ENCODE peak calls at places on chromosomes 13 and 19, in four cellular contexts. F is foreskin fibroblast, B is A549, J is omental fat pad. X is an unnamed sample.

GRCh38 chr13:43023244-43023931 is at the start of gene DNAJC15:
- DNase-seq in F (peak; percentile 83), B (no peak), J (peak; percentile 58), X (peak; percentile 83)

GRCh38 chr19:33306191-33306590 is 3.9 kb upstream of the CEBPA start:
- DNase-seq in F (no peak), B (no peak), J (no peak), X (no peak)

GRCh38 chr13:111853766-111854165 is 213.2 kb upstream of the SOX1 start:
- DNase-seq in F (no peak), B (no peak), J (no peak), X (no peak)

GRCh38 chr19:45215391-45216191 is 29.6 kb downstream of the EXOC3L2 start:
- DNase-seq in F (no peak), B (no peak), J (no peak), X (no peak)

GRCh38 chr13:113299951-113300350 is 2.9 kb downstream of the LAMP1 start:
- DNase-seq in F (no peak), B (no peak), J (no peak), X (peak; percentile 57)

GRCh38 chr19:44176590-44176989 is 11.7 kb downstream of the ZNF226 start:
- DNase-seq in F (no peak), B (no peak), J (no peak), X (no peak)

GRCh38 chr13:60590775-60591174 is 193.8 kb downstream of the TDRD3 start:
- DNase-seq in F (no peak), B (no peak), J (no peak), X (no peak)

GRCh38 chr13:46964789-46965527 is 68.1 kb upstream of the HTR2A start:
- DNase-seq in F (peak; percentile 77), B (no peak), J (no peak), X (no peak)

GRCh38 chr19:18446811-18447359 is 9.0 kb upstream of the ISYNA1 start:
- DNase-seq in F (no peak), B (no peak), J (no peak), X (peak; percentile 76)

GRCh38 chr19:41746593-41747227 is 8.6 kb upstream of the CEACAM6 start:
- DNase-seq in F (peak; percentile 23), B (peak; percentile 84), J (no peak), X (peak; percentile 76)

GRCh38 chr13:45040626-45041025 is 51.3 kb downstream of the GPALPP1 start:
- DNase-seq in F (no peak), B (no peak), J (no peak), X (no peak)

GRCh38 chr19:13262450-13262849 is 112.2 kb downstream of the IER2 start:
- DNase-seq in F (peak; percentile 33), B (peak; percentile 43), J (no peak), X (peak; percentile 43)

GRCh38 chr19:4967738-4968461 is 1.0 kb upstream of the KDM4B start:
- DNase-seq in F (peak; percentile 33), B (no peak), J (no peak), X (no peak)

GRCh38 chr19:355134-355533 is 10.5 kb upstream of the MIER2 start:
- DNase-seq in F (no peak), B (no peak), J (no peak), X (no peak)

GRCh38 chr19:54100560-54100959 is at the start of gene OSCAR:
- DNase-seq in F (no peak), B (no peak), J (no peak), X (no peak)

GRCh38 chr13:86569974-86570373 is 770.8 kb upstream of the SLITRK6 start:
- DNase-seq in F (no peak), B (no peak), J (no peak), X (no peak)

GRCh38 chr19:14407889-14408640 is 11.1 kb downstream of the DDX39A start:
- DNase-seq in F (no peak), B (no peak), J (no peak), X (no peak)

GRCh38 chr19:30631035-30631375 is 258.8 kb downstream of the ZNF536 start:
- DNase-seq in F (no peak), B (no peak), J (no peak), X (no peak)

GRCh38 chr13:62418872-62419271 is 1003.2 kb upstream of the PCDH20 start:
- DNase-seq in F (no peak), B (no peak), J (no peak), X (no peak)

GRCh38 chr19:13053761-13054604 is 48.7 kb downstream of the LYL1 start:
- DNase-seq in F (peak; percentile 97), B (no peak), J (peak; percentile 44), X (peak; percentile 63)

GRCh38 chr13:99656843-99657506 is 155.7 kb downstream of the TM9SF2 start:
- DNase-seq in F (no peak), B (no peak), J (no peak), X (no peak)

GRCh38 chr13:76799696-76800095 is 86.5 kb downstream of the KCTD12 start:
- DNase-seq in F (no peak), B (no peak), J (no peak), X (no peak)

DNA sequence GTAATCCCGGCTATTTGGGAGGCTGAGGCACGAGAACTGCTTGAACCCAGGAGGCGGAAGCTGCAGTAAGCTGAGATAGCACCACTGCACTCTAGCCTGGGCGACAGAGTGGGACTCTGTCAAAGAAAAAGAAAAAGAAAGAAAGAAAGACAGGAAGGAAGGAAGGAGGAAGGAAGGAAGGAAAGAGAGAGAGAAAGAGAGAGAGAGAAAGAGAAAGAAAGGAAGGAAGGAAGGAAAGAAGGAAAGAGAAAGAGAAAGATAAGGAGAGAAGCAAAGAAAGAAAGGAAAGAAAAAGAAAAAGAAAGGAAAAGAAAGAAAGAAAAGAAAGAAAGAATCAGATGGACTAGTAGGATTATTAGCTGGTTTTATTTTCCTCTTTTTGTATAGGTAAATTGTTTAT is 22.8 kb downstream of the ZNF541 start:
- DNase-seq in F (no peak), B (no peak), J (no peak), X (no peak)
- TF ChIP-seq CTCF in F (no peak), B (no peak), J (no peak), X (no peak)

GRCh38 chr13:25886438-25887214 is 165.2 kb downstream of the SHISA2 start:
- DNase-seq in F (peak; percentile 8), B (no peak), J (no peak), X (no peak)
- TF ChIP-seq CTCF in F (no peak), B (no peak), J (no peak), X (no peak)

GRCh38 chr13:84570831-84571230 is 688.6 kb upstream of the SLITRK1 start:
- DNase-seq in F (peak; percentile 2), B (no peak), J (no peak), X (no peak)

GRCh38 chr13:84571264-84571663 is 689.0 kb upstream of the SLITRK1 start:
- DNase-seq in F (no peak), B (no peak), J (no peak), X (no peak)

GRCh38 chr13:84574851-84575250 is 692.6 kb upstream of the SLITRK1 start:
- DNase-seq in F (peak; percentile 4), B (no peak), J (no peak), X (no peak)
- TF ChIP-seq CTCF in F (peak; percentile 18), B (no peak), J (no peak), X (peak; percentile 17)

DNA sequence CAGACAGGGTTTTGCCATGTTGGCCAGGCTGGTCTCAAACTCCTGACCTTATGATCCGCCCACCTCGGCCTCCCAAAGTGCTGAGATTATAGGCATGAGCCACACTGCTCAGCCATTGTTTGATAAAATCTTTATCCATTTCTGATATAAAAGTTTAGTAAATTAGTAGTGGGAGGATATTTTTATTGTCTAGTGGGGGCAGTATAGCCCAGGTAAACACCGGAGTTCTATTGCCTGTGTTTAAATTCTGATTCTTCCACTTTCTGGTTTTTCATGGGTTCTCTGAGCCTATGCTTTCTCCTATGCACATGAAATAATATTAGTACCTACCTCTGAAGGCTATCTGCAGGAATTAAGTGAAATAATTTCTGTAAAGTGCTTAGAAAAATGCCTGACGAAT is 20.1 kb upstream of the ARHGEF18 start:
- DNase-seq in F (no peak), B (no peak), J (no peak), X (no peak)
- TF ChIP-seq CTCF in F (no peak), B (no peak), J (no peak), X (no peak)

DNA sequence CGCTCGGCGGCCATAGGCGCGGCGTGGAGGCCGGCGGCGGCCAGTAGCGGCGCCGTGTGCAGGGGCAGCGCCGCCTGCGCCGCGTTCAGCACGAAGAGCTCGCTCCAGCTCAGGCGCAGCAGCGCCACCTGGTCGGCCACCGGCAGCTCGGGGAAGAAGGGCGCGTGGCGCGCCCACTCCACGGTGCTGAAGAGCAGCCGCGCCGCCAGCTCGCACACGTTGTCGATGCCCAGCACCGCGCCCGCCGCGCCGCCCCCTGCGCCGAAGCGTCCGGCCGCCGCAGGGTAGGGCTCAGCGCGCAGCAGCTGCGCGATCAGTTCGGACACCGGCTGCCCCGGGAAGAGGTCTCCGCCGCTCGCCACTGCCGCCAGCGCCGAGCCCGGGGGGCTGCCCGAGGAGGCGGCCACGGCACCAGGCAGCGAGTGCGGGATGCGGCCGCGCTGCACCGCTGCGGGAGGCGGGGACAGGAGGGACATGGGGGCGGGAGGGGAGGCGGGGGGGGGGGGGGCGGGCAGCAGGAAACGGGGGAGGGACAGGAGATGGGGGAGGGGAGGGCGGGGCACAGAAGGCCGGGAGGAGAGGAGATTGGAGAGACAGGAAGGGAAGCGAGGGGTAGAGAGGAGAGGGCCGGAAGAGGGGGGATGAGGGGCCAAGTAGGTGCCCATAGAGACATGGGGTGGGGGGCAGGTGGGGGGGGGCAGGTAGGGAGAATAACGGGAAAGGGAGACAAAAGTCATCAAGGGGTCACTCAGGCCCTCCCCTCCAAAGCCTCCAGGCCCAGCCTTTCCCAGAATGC is 9.8 kb downstream of the OCEL1 start:
- DNase-seq in F (peak; percentile 81), B (no peak), J (no peak), X (no peak)
- TF ChIP-seq CTCF in F (peak; percentile 31), B (peak; percentile 48), J (no peak), X (no peak)

X was measured in Caco-2.